ENCODE peak calls at places on chromosomes 5 and 9, in five cellular contexts. One of them, this sample, is unnamed.

GRCh38 chr5:115456056-115456455 is 88.5 kb downstream of the FEM1C start:
- DNase-seq in foreskin fibroblast: no peak
- DNase-seq in body of pancreas: no peak
- DNase-seq in IMR-90: no peak
- DNase-seq in tibial nerve: no peak
- DNase-seq in this sample: peak

GRCh38 chr5:51381801-51382507 is 1.3 kb upstream of the ISL1 start:
- DNase-seq in body of pancreas: no peak
- DNase-seq in tibial nerve: no peak
- DNase-seq in foreskin fibroblast: no peak
- DNase-seq in IMR-90: no peak
- DNase-seq in this sample: no peak

GRCh38 chr5:50751064-50751657 is 84.7 kb downstream of the PARP8 start:
- DNase-seq in body of pancreas: peak
- DNase-seq in tibial nerve: no peak
- DNase-seq in foreskin fibroblast: peak
- DNase-seq in IMR-90: peak
- DNase-seq in this sample: peak

GRCh38 chr5:41748631-41749030 is 121.6 kb downstream of the OXCT1 start:
- DNase-seq in IMR-90: peak
- DNase-seq in tibial nerve: no peak
- DNase-seq in body of pancreas: no peak
- DNase-seq in foreskin fibroblast: peak
- DNase-seq in this sample: peak

GRCh38 chr9:3900673-3901318 is 375.0 kb upstream of the RFX3 start:
- DNase-seq in tibial nerve: no peak
- DNase-seq in IMR-90: no peak
- DNase-seq in body of pancreas: no peak
- DNase-seq in foreskin fibroblast: no peak
- DNase-seq in this sample: no peak

GRCh38 chr9:112680731-112681402 is 37.0 kb downstream of the INIP start:
- DNase-seq in tibial nerve: no peak
- DNase-seq in IMR-90: no peak
- DNase-seq in foreskin fibroblast: no peak
- DNase-seq in body of pancreas: no peak
- DNase-seq in this sample: no peak

GRCh38 chr5:31407921-31408714 is 123.8 kb downstream of the DROSHA start:
- DNase-seq in foreskin fibroblast: no peak
- DNase-seq in IMR-90: peak
- DNase-seq in body of pancreas: no peak
- DNase-seq in tibial nerve: no peak
- DNase-seq in this sample: no peak

GRCh38 chr5:86665984-86666760 is 48.4 kb downstream of the COX7C start:
- DNase-seq in body of pancreas: peak
- DNase-seq in IMR-90: no peak
- DNase-seq in foreskin fibroblast: no peak
- DNase-seq in tibial nerve: no peak
- DNase-seq in this sample: no peak

GRCh38 chr9:19409406-19410194 is 791 bp downstream of the ACER2 start:
- DNase-seq in body of pancreas: peak
- DNase-seq in IMR-90: no peak
- DNase-seq in tibial nerve: no peak
- DNase-seq in foreskin fibroblast: no peak
- DNase-seq in this sample: peak

GRCh38 chr5:173451031-173451430 is 122.8 kb upstream of the STC2 start:
- DNase-seq in body of pancreas: no peak
- DNase-seq in tibial nerve: no peak
- DNase-seq in IMR-90: peak
- DNase-seq in foreskin fibroblast: no peak
- DNase-seq in this sample: peak

GRCh38 chr5:14208071-14209021 is 65.2 kb downstream of the TRIO start:
- DNase-seq in body of pancreas: no peak
- DNase-seq in IMR-90: peak
- DNase-seq in tibial nerve: no peak
- DNase-seq in foreskin fibroblast: peak
- DNase-seq in this sample: peak

GRCh38 chr9:78786794-78787193 is 489.9 kb downstream of the PSAT1 start:
- DNase-seq in foreskin fibroblast: peak
- DNase-seq in tibial nerve: no peak
- DNase-seq in body of pancreas: no peak
- DNase-seq in IMR-90: peak
- DNase-seq in this sample: no peak

GRCh38 chr5:44983006-44983405 is 174.3 kb downstream of the MRPS30 start:
- DNase-seq in foreskin fibroblast: no peak
- DNase-seq in IMR-90: no peak
- DNase-seq in body of pancreas: no peak
- DNase-seq in tibial nerve: no peak
- DNase-seq in this sample: no peak

GRCh38 chr5:149024978-149025377 is 37.9 kb downstream of the SH3TC2 start:
- DNase-seq in foreskin fibroblast: no peak
- DNase-seq in IMR-90: no peak
- DNase-seq in tibial nerve: no peak
- DNase-seq in body of pancreas: no peak
- DNase-seq in this sample: no peak

GRCh38 chr9:14272924-14273528 is 40.9 kb downstream of the NFIB start:
- DNase-seq in foreskin fibroblast: no peak
- DNase-seq in tibial nerve: no peak
- DNase-seq in IMR-90: no peak
- DNase-seq in body of pancreas: no peak
- DNase-seq in this sample: peak

GRCh38 chr5:87340716-87341115 is 72.0 kb downstream of the CCNH start:
- DNase-seq in tibial nerve: no peak
- DNase-seq in IMR-90: no peak
- DNase-seq in body of pancreas: no peak
- DNase-seq in foreskin fibroblast: no peak
- DNase-seq in this sample: peak

GRCh38 chr9:87569008-87569908 is 71.6 kb downstream of the DAPK1 start:
- DNase-seq in IMR-90: no peak
- DNase-seq in foreskin fibroblast: no peak
- DNase-seq in tibial nerve: no peak
- DNase-seq in body of pancreas: peak
- DNase-seq in this sample: no peak

DNA sequence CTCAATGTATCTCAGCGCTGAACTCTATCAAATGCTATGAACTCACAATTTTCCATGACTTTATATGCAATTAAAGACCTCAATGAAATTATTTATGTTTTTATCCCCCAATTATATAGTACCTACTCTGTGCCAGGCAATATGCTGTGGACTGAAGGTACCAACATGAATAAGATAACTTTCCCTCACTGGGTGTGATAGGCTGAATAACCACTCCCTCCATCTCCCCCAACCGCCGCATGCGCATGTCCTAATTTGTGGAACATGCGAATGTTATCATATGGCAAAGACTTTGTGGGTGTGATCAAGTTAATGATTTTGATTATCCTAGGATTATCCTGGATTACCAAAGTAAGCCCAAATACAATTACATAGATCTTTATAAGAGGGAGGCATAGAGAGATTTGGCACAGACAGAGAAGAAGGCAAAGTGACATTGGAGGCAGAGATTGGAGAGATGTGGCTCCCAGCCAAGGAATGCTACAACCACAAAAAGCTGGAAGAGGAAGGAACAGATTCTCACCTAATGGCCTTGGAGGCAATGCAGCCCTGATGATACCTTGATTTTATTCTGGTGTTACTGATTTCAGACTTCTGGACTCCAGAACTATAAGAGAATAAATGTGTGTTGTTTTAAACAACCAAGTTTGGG is 149.1 kb upstream of the VCAN start:
- DNase-seq in body of pancreas: no peak
- DNase-seq in foreskin fibroblast: no peak
- DNase-seq in tibial nerve: no peak
- DNase-seq in IMR-90: no peak
- DNase-seq in this sample: no peak
- H3K4me3 ChIP-seq in body of pancreas: no peak
- H3K4me3 ChIP-seq in foreskin fibroblast: no peak
- H3K4me3 ChIP-seq in tibial nerve: no peak
- H3K4me3 ChIP-seq in IMR-90: no peak
- H3K4me3 ChIP-seq in this sample: no peak

GRCh38 chr5:55986931-55987330 is 7.8 kb downstream of the IL6ST start:
- DNase-seq in tibial nerve: no peak
- DNase-seq in IMR-90: no peak
- DNase-seq in body of pancreas: no peak
- DNase-seq in foreskin fibroblast: no peak
- DNase-seq in this sample: no peak
- TF ChIP-seq CTCF in tibial nerve: no peak
- TF ChIP-seq CTCF in IMR-90: no peak
- TF ChIP-seq CTCF in body of pancreas: no peak
- TF ChIP-seq CTCF in foreskin fibroblast: no peak
- TF ChIP-seq CTCF in this sample: no peak

GRCh38 chr9:136326777-136327312 is 494 bp upstream of the GPSM1 start:
- DNase-seq in tibial nerve: no peak
- DNase-seq in IMR-90: no peak
- DNase-seq in body of pancreas: no peak
- DNase-seq in foreskin fibroblast: no peak
- DNase-seq in this sample: no peak
- H3K4me3 ChIP-seq in tibial nerve: peak
- H3K4me3 ChIP-seq in IMR-90: no peak
- H3K4me3 ChIP-seq in body of pancreas: no peak
- H3K4me3 ChIP-seq in foreskin fibroblast: peak
- H3K4me3 ChIP-seq in this sample: peak

DNA sequence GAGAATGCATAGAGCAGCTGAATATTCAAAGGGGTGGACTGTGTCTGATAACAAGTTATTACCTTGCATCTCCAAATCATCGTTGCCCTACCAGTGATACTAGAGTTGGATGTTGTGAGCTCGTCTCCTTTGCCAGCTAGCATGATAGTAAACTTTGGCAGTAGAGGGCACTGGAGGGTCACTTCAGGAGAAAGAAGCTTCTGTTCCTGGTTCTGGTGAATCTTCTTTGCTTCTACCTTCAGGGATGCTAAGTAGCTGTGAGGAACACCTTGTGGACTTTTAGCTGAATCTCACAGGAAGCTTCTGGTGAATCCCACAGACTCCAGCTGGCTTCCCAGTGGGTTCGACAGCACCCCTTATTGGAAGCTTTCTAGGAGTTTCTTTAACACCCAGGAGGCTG is 626.6 kb upstream of the SGCD start:
- DNase-seq in IMR-90: no peak
- DNase-seq in body of pancreas: no peak
- DNase-seq in foreskin fibroblast: no peak
- DNase-seq in tibial nerve: no peak
- DNase-seq in this sample: no peak
- TF ChIP-seq CTCF in IMR-90: peak
- TF ChIP-seq CTCF in body of pancreas: no peak
- TF ChIP-seq CTCF in foreskin fibroblast: peak
- TF ChIP-seq CTCF in tibial nerve: no peak
- TF ChIP-seq CTCF in this sample: no peak

DNA sequence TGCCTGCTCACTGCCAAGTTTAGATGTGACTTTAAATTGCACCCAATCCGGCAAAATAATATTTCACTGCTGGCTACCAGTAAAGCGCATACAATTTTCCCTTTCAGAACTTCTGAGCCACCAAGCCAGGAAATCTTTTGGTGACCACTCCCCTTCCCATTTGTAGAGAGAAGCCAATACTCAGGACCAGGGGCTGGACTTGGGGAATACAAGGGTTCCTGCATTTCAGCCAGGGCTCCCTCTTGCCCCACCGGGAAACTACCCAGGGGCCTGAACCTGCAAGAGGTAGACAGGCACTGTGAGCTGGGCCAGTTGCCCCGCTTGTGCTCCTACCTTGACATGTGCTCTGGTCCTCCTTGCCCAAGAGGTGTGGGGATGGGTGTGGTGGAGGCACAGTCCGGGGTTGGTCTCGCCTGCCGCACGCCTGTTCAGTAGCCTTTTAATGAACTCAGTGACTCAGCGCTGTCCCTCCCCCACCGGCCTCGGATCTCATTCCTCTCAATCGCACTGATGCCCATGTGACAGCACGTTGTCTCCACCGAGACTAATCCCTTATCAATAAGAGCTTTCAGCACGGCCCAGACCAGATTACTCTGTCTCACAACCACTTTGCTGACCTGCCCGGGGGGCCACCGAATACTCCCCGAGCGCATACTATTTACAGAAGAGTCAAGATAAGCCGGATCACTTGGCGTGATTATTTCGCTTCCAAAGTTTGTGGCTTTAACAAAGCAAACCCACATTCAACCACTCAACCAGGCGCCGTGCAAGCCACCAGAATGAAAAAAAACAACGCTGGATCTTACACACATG is 226.5 kb downstream of the DCP2 start:
- DNase-seq in tibial nerve: peak
- DNase-seq in body of pancreas: no peak
- DNase-seq in foreskin fibroblast: no peak
- DNase-seq in IMR-90: peak
- DNase-seq in this sample: peak
- H3K4me3 ChIP-seq in tibial nerve: peak
- H3K4me3 ChIP-seq in body of pancreas: no peak
- H3K4me3 ChIP-seq in foreskin fibroblast: no peak
- H3K4me3 ChIP-seq in IMR-90: no peak
- H3K4me3 ChIP-seq in this sample: no peak

GRCh38 chr5:161273410-161273809 is 273.1 kb downstream of the GABRB2 start:
- DNase-seq in body of pancreas: no peak
- DNase-seq in IMR-90: no peak
- DNase-seq in tibial nerve: no peak
- DNase-seq in foreskin fibroblast: no peak
- DNase-seq in this sample: no peak

GRCh38 chr5:161284445-161284844 is 262.1 kb downstream of the GABRB2 start:
- DNase-seq in body of pancreas: no peak
- DNase-seq in tibial nerve: no peak
- DNase-seq in foreskin fibroblast: no peak
- DNase-seq in IMR-90: no peak
- DNase-seq in this sample: no peak

GRCh38 chr5:161283296-161283695 is 263.2 kb downstream of the GABRB2 start:
- DNase-seq in body of pancreas: no peak
- DNase-seq in foreskin fibroblast: no peak
- DNase-seq in tibial nerve: no peak
- DNase-seq in IMR-90: no peak
- DNase-seq in this sample: no peak

GRCh38 chr5:161278739-161279660 is 267.5 kb downstream of the GABRB2 start:
- DNase-seq in body of pancreas: no peak
- DNase-seq in foreskin fibroblast: no peak
- DNase-seq in tibial nerve: no peak
- DNase-seq in IMR-90: no peak
- DNase-seq in this sample: no peak
- TF ChIP-seq CTCF in body of pancreas: no peak
- TF ChIP-seq CTCF in foreskin fibroblast: no peak
- TF ChIP-seq CTCF in tibial nerve: no peak
- TF ChIP-seq CTCF in IMR-90: no peak
- TF ChIP-seq CTCF in this sample: no peak

This sample was measured in cardiac fibroblast.